ENCODE peak calls at places on chromosome 13, in four cellular contexts. X is CD4-positive, alpha-beta T cell; Q is right cardiac atrium; R is aorta. J is an unnamed sample.

GRCh38 chr13:33123066-33123940 is 107.1 kb downstream of the KL start:
- DNase-seq in X (no peak), Q (peak; percentile 76), R (no peak), J (peak; percentile 60)

GRCh38 chr13:68168448-68168847 is 938.3 kb upstream of the PCDH9 start:
- DNase-seq in X (no peak), Q (no peak), R (no peak), J (no peak)

GRCh38 chr13:59391696-59392095 is 772.0 kb downstream of the DIAPH3 start:
- DNase-seq in X (peak; percentile 37), Q (no peak), R (no peak), J (peak; percentile 35)

GRCh38 chr13:89827552-89827951 is 1519.9 kb upstream of the MIR17HG start:
- DNase-seq in X (no peak), Q (no peak), R (no peak), J (no peak)

GRCh38 chr13:69793803-69794453 is 313.7 kb upstream of the ATXN8OS start:
- DNase-seq in X (no peak), Q (no peak), R (no peak), J (no peak)

GRCh38 chr13:44409595-44409994 is 36.0 kb downstream of the SERP2 start:
- DNase-seq in X (no peak), Q (no peak), R (no peak), J (no peak)

GRCh38 chr13:94950303-94950702 is 238.0 kb upstream of the SOX21 start:
- DNase-seq in X (no peak), Q (no peak), R (no peak), J (no peak)

GRCh38 chr13:91955546-91956355 is 557.3 kb downstream of the GPC5 start:
- DNase-seq in X (no peak), Q (no peak), R (no peak), J (no peak)

GRCh38 chr13:65882810-65883209 is 1347.3 kb downstream of the PCDH9 start:
- DNase-seq in X (no peak), Q (no peak), R (no peak), J (no peak)

GRCh38 chr13:52010890-52011689 is at the start of gene ATP7B:
- DNase-seq in X (no peak), Q (no peak), R (no peak), J (peak; percentile 81)

GRCh38 chr13:61916483-61916882 is 500.8 kb upstream of the PCDH20 start:
- DNase-seq in X (no peak), Q (no peak), R (no peak), J (no peak)

GRCh38 chr13:71977028-71977427 is 110.0 kb upstream of the DACH1 start:
- DNase-seq in X (no peak), Q (no peak), R (no peak), J (no peak)

GRCh38 chr13:43877788-43878187 is 1.8 kb downstream of the CCDC122 start:
- DNase-seq in X (no peak), Q (no peak), R (no peak), J (no peak)

GRCh38 chr13:65631078-65631477 is 1599.1 kb downstream of the PCDH9 start:
- DNase-seq in X (no peak), Q (no peak), R (no peak), J (no peak)

GRCh38 chr13:79485014-79485441 is 4.1 kb downstream of the NDFIP2 start:
- DNase-seq in X (no peak), Q (no peak), R (no peak), J (no peak)

GRCh38 chr13:66994097-66994496 is 236.0 kb downstream of the PCDH9 start:
- DNase-seq in X (no peak), Q (peak; percentile 81), R (peak; percentile 78), J (peak; percentile 60)

GRCh38 chr13:113616281-113616906 is 31.8 kb downstream of the TFDP1 start:
- DNase-seq in X (no peak), Q (peak; percentile 7), R (peak; percentile 55), J (peak; percentile 56)

GRCh38 chr13:27171244-27171829 is at the start of gene USP12:
- DNase-seq in X (no peak), Q (no peak), R (peak; percentile 84), J (no peak)

GRCh38 chr13:111074826-111075225 is 40.3 kb upstream of the ARHGEF7 start:
- DNase-seq in X (no peak), Q (no peak), R (no peak), J (no peak)

GRCh38 chr13:60244381-60244780 is 80.7 kb upstream of the DIAPH3 start:
- DNase-seq in X (no peak), Q (no peak), R (no peak), J (no peak)

DNA sequence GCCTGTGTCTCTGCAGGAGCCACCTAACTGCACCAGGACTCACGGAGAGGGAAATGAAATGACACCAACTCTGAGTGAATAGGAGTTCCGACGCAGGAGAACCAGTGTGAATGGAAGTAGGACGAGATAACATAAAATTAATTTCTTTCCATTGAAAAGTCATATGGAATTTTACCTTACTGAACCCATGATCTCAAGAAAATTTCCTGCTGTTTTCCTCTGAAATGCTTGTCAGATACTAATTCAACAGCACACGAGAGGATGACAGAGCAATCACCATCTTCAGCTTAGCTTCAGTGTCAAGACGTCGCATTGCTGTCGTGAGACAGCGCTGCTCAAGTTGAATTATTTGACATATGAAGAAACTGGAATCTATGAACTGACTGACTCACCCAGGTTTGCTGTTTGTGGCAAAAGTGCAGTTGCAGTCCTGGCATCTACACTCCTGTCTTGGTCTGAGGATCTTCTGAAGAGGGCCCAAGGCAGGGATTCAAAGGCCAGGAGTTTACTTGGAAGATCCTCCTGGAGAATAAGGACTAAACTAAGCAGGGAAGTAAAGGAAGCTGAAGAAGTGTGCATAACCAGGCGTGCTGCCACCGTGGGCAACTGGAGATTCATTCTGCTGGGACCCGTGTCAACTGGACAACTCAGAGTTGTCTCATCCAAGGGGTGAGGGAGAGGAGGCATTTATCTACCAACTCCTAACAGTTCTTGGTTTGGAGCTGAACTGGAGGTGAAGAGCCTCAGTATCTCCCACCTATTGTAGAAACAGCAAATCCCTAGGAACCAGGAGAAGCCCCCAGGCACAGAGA is 214.4 kb upstream of the IRS2 start:
- DNase-seq in X (no peak), Q (no peak), R (no peak), J (no peak)
- H3K27ac ChIP-seq in X (no peak overlapping the region), Q (no peak overlapping the region), R (no peak overlapping the region), J (no peak overlapping the region)

GRCh38 chr13:39283062-39283461 is 244.8 kb downstream of the NHLRC3 start:
- DNase-seq in X (no peak), Q (no peak), R (no peak), J (no peak)
- H3K27ac ChIP-seq in X (no peak overlapping the region), Q (no peak overlapping the region), R (no peak overlapping the region), J (no peak overlapping the region)

GRCh38 chr13:38637576-38637975 is 49.3 kb upstream of the FREM2 start:
- DNase-seq in X (no peak), Q (no peak), R (no peak), J (no peak)

GRCh38 chr13:38641164-38641948 is 45.5 kb upstream of the FREM2 start:
- DNase-seq in X (no peak), Q (no peak), R (no peak), J (no peak)

GRCh38 chr13:38636756-38637155 is 50.1 kb upstream of the FREM2 start:
- DNase-seq in X (no peak), Q (no peak), R (no peak), J (no peak)

GRCh38 chr13:38635030-38635429 is 51.8 kb upstream of the FREM2 start:
- DNase-seq in X (no peak), Q (no peak), R (no peak), J (no peak)

DNA sequence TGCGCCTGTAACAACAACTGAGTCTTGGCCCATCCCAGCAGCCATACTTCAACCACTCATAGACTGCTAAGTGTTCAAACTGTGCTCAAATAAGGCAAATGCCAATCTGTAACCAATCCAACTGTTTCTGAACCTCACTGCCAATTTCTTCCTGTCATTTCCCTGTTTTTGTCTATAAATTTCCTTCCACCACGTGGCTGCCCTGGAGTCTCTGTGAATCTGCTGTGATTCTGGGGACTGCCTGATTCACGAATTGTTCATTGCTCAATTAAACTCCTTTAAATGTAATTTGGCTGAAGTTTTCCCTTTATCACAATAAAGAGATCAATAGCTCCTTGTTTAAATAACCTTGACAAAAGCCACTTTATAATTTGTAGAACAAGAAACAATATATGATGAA is 50.8 kb upstream of the FREM2 start:
- DNase-seq in X (no peak), Q (no peak), R (no peak), J (no peak)
- H3K27ac ChIP-seq in X (no peak overlapping the region), Q (no peak overlapping the region), R (no peak overlapping the region), J (no peak overlapping the region)

GRCh38 chr13:101306773-101307172 is 109.5 kb downstream of the NALCN start:
- DNase-seq in X (no peak), Q (no peak), R (no peak), J (no peak)
- H3K27ac ChIP-seq in X (no peak overlapping the region), Q (no peak overlapping the region), R (peak overlapping the region; percentile 96), J (no peak overlapping the region)

DNA sequence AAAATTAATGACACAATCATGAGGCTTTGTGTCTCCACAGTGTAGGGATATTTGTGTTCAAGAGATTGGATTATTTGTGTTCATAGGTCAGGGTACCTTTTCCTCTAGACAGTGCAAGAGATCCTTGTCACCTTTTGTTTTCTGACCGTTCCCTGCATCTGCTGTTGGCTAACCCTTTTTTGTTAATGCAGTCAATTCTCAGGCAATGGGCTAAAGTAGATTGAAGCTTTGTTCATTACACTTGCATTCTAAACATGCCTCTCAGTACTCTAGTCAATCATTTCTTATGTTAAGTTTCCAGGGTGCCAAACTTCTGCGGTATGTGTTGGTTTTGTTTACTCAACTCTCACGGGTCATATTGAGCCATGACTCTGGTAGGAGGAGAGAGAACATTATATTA is 1.8 kb upstream of the MED4 start:
- DNase-seq in X (no peak), Q (no peak), R (no peak), J (no peak)
- H3K27ac ChIP-seq in X (no peak overlapping the region), Q (no peak overlapping the region), R (no peak overlapping the region), J (peak overlapping the region; percentile 9)

GRCh38 chr13:21045101-21045500 is 16.3 kb downstream of the LATS2 start:
- DNase-seq in X (no peak), Q (no peak), R (no peak), J (no peak)

GRCh38 chr13:21039097-21039800 is 22.1 kb downstream of the LATS2 start:
- DNase-seq in X (no peak), Q (no peak), R (no peak), J (no peak)

GRCh38 chr13:21043898-21044297 is 17.5 kb downstream of the LATS2 start:
- DNase-seq in X (no peak), Q (no peak), R (no peak), J (no peak)

GRCh38 chr13:21037656-21038055 is 23.7 kb downstream of the LATS2 start:
- DNase-seq in X (no peak), Q (no peak), R (no peak), J (no peak)

DNA sequence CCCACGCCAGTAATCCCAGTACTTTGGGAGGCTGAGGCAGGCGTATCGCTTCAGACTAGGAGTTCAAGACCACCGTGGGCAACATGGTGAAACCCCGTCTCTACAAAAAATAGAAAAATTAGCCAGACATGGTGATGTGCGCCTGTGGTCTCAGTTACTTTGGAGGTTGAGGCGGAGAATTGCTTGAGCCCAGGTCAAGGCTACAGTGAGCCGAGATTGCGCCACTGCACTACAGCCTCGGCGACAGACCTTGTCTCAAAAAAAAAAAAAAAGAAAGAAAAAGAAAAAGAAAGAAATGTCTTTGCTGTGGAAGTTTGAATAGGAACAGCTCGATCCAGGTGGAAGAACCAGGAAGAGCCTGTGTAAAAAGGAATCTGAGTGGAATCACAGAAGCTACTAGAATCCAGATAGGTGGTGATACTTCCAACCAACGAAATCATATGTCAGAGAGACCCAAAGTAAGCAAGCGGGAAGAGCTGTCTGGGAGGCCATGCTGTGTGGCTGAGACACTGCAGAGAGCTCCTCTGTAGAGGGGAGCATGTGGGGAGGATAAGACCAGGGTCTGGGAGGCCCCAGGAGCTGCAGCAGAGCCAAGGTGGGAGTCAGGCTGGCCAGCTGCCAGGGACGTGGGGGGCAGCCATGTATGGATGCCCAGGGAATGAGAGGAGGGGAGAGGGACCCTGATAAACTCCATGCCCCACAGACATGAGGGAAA is 21.1 kb downstream of the LATS2 start:
- DNase-seq in X (no peak), Q (no peak), R (no peak), J (no peak)
- H3K27ac ChIP-seq in X (no peak overlapping the region), Q (no peak overlapping the region), R (no peak overlapping the region), J (peak overlapping the region; percentile 68)